ENCODE peak calls at places on chromosomes 2 and 18, in four cellular contexts. F, P, J and Q are unnamed samples.
A peak's percentile ranks its signal among the peaks of the same experiment; 100 is the strongest.

GRCh38 chr2:148565272-148565894 is 79.2 kb upstream of the EPC2 start:
- DNase-seq in J (no peak), P (no peak), F (no peak), Q (peak; percentile 43)

GRCh38 chr18:10449396-10449795 is 5.0 kb upstream of the APCDD1 start:
- DNase-seq in F (no peak), P (no peak), J (no peak), Q (no peak)

GRCh38 chr2:72927619-72928537 is 10.6 kb downstream of the EMX1 start:
- DNase-seq in P (no peak), F (no peak), J (no peak), Q (no peak)

GRCh38 chr2:196145256-196145655 is 26.1 kb downstream of the STK17B start:
- DNase-seq in J (no peak), F (no peak), P (no peak), Q (no peak)

GRCh38 chr2:22600166-22600565 is 784.8 kb upstream of the KLHL29 start:
- DNase-seq in F (no peak), J (no peak), P (no peak), Q (no peak)

GRCh38 chr2:235981629-235982028 is 186.6 kb downstream of the GBX2 start:
- DNase-seq in F (no peak), P (no peak), J (no peak), Q (no peak)

GRCh38 chr2:159650574-159650973 is 34.2 kb upstream of the BAZ2B start:
- DNase-seq in F (no peak), P (no peak), J (no peak), Q (no peak)

GRCh38 chr2:219279916-219280516 is 850 bp downstream of the DNAJB2 start:
- DNase-seq in J (no peak), F (no peak), P (no peak), Q (no peak)

GRCh38 chr2:180040146-180040925 is 33.2 kb upstream of the CWC22 start:
- DNase-seq in F (no peak), P (no peak), J (no peak), Q (no peak)

GRCh38 chr18:2411381-2411977 is 159.8 kb downstream of the METTL4 start:
- DNase-seq in J (no peak), P (no peak), F (no peak), Q (no peak)

GRCh38 chr18:907171-907879 is 2.7 kb downstream of the ADCYAP1 start:
- DNase-seq in J (no peak), P (no peak), F (no peak), Q (peak; percentile 49)

GRCh38 chr2:75194184-75194868 is 5.0 kb downstream of the TACR1 start:
- DNase-seq in P (no peak), F (no peak), J (no peak), Q (no peak)

GRCh38 chr2:9380702-9381628 is 42.4 kb downstream of the ITGB1BP1 start:
- DNase-seq in F (peak; percentile 71), P (no peak), J (peak; percentile 85), Q (no peak)

GRCh38 chr2:144703852-144704324 is 184.0 kb upstream of the ZEB2 start:
- DNase-seq in P (peak; percentile 60), F (peak; percentile 3), J (no peak), Q (no peak)

GRCh38 chr2:63851912-63852311 is 10.2 kb downstream of the UGP2 start:
- DNase-seq in F (no peak), J (no peak), P (no peak), Q (no peak)

GRCh38 chr2:235142588-235142987 is 190.8 kb downstream of the SH3BP4 start:
- DNase-seq in F (no peak), P (no peak), J (peak; percentile 18), Q (no peak)

GRCh38 chr2:160694221-160694620 is 200.6 kb upstream of the RBMS1 start:
- DNase-seq in J (no peak), F (no peak), P (no peak), Q (no peak)

GRCh38 chr2:75527676-75528075 is 33.1 kb downstream of the EVA1A start:
- DNase-seq in P (no peak), J (no peak), F (no peak), Q (no peak)

GRCh38 chr2:79428745-79429144 is 84.1 kb upstream of the CTNNA2 start:
- DNase-seq in P (no peak), J (no peak), F (no peak), Q (no peak)

GRCh38 chr2:79432731-79433146 is 80.1 kb upstream of the CTNNA2 start:
- DNase-seq in P (no peak), J (peak; percentile 28), F (no peak), Q (no peak)

GRCh38 chr2:79437416-79438281 is 75.2 kb upstream of the CTNNA2 start:
- DNase-seq in F (no peak), P (no peak), J (no peak), Q (no peak)

GRCh38 chr2:79434362-79434761 is 78.5 kb upstream of the CTNNA2 start:
- DNase-seq in J (no peak), P (no peak), F (no peak), Q (no peak)
- TF ChIP-seq ELF1 in J (no peak), P (no peak), F (no peak), Q (no peak)

GRCh38 chr18:35383136-35383535 is 6.0 kb upstream of the ZNF396 start:
- DNase-seq in J (no peak), F (no peak), P (no peak), Q (no peak)
- TF ChIP-seq ELF1 in J (no peak), F (no peak), P (no peak), Q (no peak)

GRCh38 chr2:173159794-173160463 is 84.3 kb downstream of the MAP3K20 start:
- DNase-seq in J (peak; percentile 25), P (no peak), F (peak; percentile 51), Q (no peak)
- TF ChIP-seq ELF1 in J (no peak), P (no peak), F (no peak), Q (no peak)

GRCh38 chr2:99430614-99431258 is 59.1 kb downstream of the REV1 start:
- DNase-seq in P (no peak), J (no peak), F (no peak), Q (no peak)
- TF ChIP-seq ELF1 in P (no peak), J (no peak), F (no peak), Q (no peak)

DNA sequence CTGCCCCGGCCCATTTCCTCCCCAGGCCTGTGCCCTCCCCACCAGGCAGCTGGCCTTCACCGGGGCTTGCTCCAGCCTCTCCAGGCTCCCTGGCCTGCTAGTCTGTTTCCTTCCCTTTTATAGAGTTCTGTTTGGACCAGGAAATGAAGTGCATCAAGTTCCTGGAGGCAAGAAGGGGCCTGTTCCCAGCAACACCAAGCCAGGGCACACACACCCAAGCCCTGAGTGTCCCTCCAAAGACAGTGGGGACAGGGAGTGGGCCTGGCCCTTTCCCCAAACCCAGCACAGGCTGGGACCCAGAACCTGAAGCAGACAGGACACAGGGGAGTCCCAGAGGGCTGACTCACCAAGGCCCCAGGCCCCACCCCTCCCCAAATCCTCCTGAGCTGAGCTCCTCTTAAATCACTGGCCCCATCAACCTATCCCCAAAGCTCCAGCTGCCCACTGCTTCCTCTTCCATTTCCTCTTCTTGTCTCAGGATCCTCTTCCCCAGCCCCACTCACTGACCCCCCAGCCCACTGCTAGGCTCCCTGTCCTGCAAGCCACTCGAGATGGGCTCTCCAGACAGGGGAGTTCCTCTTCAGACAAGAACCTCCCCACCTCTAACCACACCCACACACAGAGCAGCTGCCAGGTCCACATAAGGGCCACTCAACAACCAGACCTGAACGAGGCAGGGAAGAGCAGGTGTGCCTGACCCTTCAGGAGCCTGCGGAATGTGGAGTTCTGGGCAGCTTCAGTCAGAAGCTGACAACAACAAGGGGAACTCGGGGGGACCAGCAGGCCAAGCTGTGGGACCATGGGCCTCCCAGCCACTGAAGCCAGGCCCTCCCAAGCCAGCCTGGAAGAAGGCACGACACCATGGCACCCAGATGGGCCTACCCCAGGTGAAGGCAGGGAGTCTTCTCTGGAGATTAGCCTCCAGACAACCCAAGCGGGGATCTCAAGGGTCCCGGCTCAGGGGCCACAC is 74.2 kb downstream of the TNS1 start:
- DNase-seq in F (no peak), J (no peak), P (no peak), Q (no peak)
- TF ChIP-seq ELF1 in F (no peak), J (no peak), P (no peak), Q (no peak)

GRCh38 chr2:115162454-115163293 is 720.2 kb downstream of the DPP10 start:
- DNase-seq in P (no peak), F (no peak), J (no peak), Q (peak; percentile 9)
- TF ChIP-seq ELF1 in P (no peak), F (no peak), J (no peak), Q (no peak)